ENCODE peak calls at places on chromosome 21, in six cellular contexts. R is HT-29; A is 8988T; T is skeletal muscle cell; Z is NCI-H1694 treated with DMSO at 0.1 percent for 48 hours; U is activated naive CD8-positive, alpha-beta T cell treated with anti-CD3 and anti-CD28 coated beads, Interleukin-2, amount 50 U/mL, for 24 hours. C is an unnamed sample.

GRCh38 chr21:33047231-33047630 is 21.5 kb downstream of the OLIG2 start:
- DNase-seq in Z (no peak), A (no peak), T (no peak), U (no peak), R (no peak), C (no peak)

GRCh38 chr21:46097826-46098286 is at the start of gene COL6A2:
- DNase-seq in R (no peak), T (no peak), U (peak; percentile 71), Z (no peak), A (peak; percentile 32), C (peak; percentile 85)

GRCh38 chr21:34061983-34062382 is 11.4 kb upstream of the MRPS6 start:
- DNase-seq in Z (no peak), A (no peak), T (no peak), U (no peak), R (no peak), C (no peak)

GRCh38 chr21:33325222-33326067 is 675 bp downstream of the IFNAR1 start:
- DNase-seq in R (peak; percentile 61), U (peak; percentile 68), T (no peak), Z (peak; percentile 49), A (no peak), C (peak; percentile 89)

GRCh38 chr21:23968722-23969647 is 1638.3 kb downstream of the MRPL39 start:
- DNase-seq in A (no peak), R (peak; percentile 61), Z (peak; percentile 40), T (no peak), U (peak; percentile 77), C (no peak)

GRCh38 chr21:45357436-45358260 is 47.3 kb upstream of the COL18A1 start:
- DNase-seq in A (no peak), U (no peak), Z (no peak), R (no peak), T (no peak), C (peak; percentile 78)

GRCh38 chr21:26637346-26637745 is 64.3 kb upstream of the CYYR1 start:
- DNase-seq in R (no peak), A (no peak), T (no peak), U (no peak), Z (no peak), C (no peak)

GRCh38 chr21:15272591-15272990 is 207.8 kb upstream of the NRIP1 start:
- DNase-seq in T (no peak), R (no peak), U (no peak), Z (no peak), A (no peak), C (no peak)

GRCh38 chr21:34548782-34549376 is 36.9 kb upstream of the KCNE1 start:
- DNase-seq in Z (no peak), A (no peak), T (no peak), R (no peak), U (no peak), C (no peak)

GRCh38 chr21:42148584-42148983 is 70.4 kb upstream of the ABCG1 start:
- DNase-seq in U (no peak), R (no peak), Z (no peak), T (no peak), A (no peak), C (no peak)

GRCh38 chr21:25501996-25502665 is 105.2 kb downstream of the MRPL39 start:
- DNase-seq in A (no peak), T (no peak), Z (no peak), R (no peak), U (peak; percentile 68), C (no peak)